ENCODE peak calls at places on chromosome 13, in seven cellular contexts. F is upper lobe of right lung, O is GM12864, Y is AG09309, R is AG09319, M is ascending aorta, K is lung. E is an unnamed sample.
A peak's percentile ranks its signal among the peaks of the same experiment; 100 is the strongest.

GRCh38 chr13:51913421-51914136 is 51.8 kb downstream of the CCDC70 start:
- DNase-seq in F (no peak), O (no peak), Y (no peak), R (no peak), M (peak; percentile 27), K (no peak), E (no peak)

GRCh38 chr13:20359335-20359734 is 127.2 kb upstream of the GJB6 start:
- DNase-seq in F (no peak), O (no peak), Y (peak; percentile 91), R (peak; percentile 51), M (no peak), K (no peak), E (peak; percentile 86)

GRCh38 chr13:34064456-34065205 is 246.7 kb downstream of the RFC3 start:
- DNase-seq in F (no peak), O (no peak), Y (no peak), R (no peak), M (no peak), K (no peak), E (no peak)

GRCh38 chr13:59960683-59961082 is 203.0 kb downstream of the DIAPH3 start:
- DNase-seq in F (no peak), O (no peak), Y (no peak), R (no peak), M (no peak), K (no peak), E (no peak)

GRCh38 chr13:93932901-93933300 is 546.6 kb downstream of the DCT start:
- DNase-seq in F (no peak), O (no peak), Y (no peak), R (no peak), M (no peak), K (no peak), E (no peak)

GRCh38 chr13:110390572-110390971 is 83.5 kb downstream of the COL4A2 start:
- DNase-seq in F (no peak), O (no peak), Y (no peak), R (peak; percentile 81), M (no peak), K (no peak), E (no peak)

GRCh38 chr13:82344867-82345266 is 1537.4 kb downstream of the SLITRK1 start:
- DNase-seq in F (no peak), O (no peak), Y (no peak), R (no peak), M (no peak), K (no peak), E (no peak)

GRCh38 chr13:40609972-40610726 is 56.3 kb downstream of the FOXO1 start:
- DNase-seq in F (no peak), O (no peak), Y (no peak), R (no peak), M (no peak), K (no peak), E (no peak)

GRCh38 chr13:113567681-113568080 is 16.9 kb upstream of the TFDP1 start:
- DNase-seq in F (peak; percentile 8), O (no peak), Y (no peak), R (no peak), M (no peak), K (peak; percentile 5), E (no peak)

GRCh38 chr13:32142956-32143375 is 111.4 kb downstream of the FRY start:
- DNase-seq in F (no peak), O (no peak), Y (peak; percentile 55), R (peak; percentile 28), M (no peak), K (no peak), E (no peak)

GRCh38 chr13:23956106-23956505 is 58.8 kb upstream of the C1QTNF9B start:
- DNase-seq in F (no peak), O (no peak), Y (no peak), R (no peak), M (no peak), K (no peak), E (no peak)

GRCh38 chr13:39244561-39245230 is 206.4 kb downstream of the NHLRC3 start:
- DNase-seq in F (no peak), O (no peak), Y (no peak), R (no peak), M (no peak), K (no peak), E (no peak)

GRCh38 chr13:114067381-114067885 is 65.0 kb downstream of the RASA3 start:
- DNase-seq in F (no peak), O (peak; percentile 95), Y (no peak), R (peak; percentile 37), M (no peak), K (no peak), E (no peak)

GRCh38 chr13:85661639-85662038 is 137.6 kb downstream of the SLITRK6 start:
- DNase-seq in F (no peak), O (no peak), Y (no peak), R (no peak), M (no peak), K (no peak), E (no peak)

GRCh38 chr13:74015137-74015536 is 119.1 kb downstream of the KLF12 start:
- DNase-seq in F (no peak), O (no peak), Y (no peak), R (no peak), M (no peak), K (no peak), E (no peak)

DNA sequence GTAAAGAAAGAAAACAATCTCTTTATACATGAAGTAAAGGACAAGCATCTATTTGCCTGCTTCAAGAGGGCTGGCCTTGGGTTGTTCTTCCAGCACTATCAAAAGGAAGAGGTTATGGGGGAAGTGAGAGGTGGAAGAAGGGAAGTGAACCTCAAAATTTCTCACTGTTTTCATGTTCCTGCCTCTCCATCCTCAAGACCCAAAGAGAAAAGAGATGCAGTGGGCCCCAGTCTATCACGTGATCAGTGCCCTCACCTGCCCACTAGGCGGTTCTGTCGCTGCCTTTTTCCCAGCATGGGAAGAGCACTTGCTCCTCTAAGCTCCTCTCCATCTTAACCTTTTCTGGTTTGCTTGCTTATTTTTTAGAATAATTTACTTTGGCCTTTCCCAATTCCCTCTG is 6.2 kb upstream of the USP12 start:
- DNase-seq in F (no peak), O (no peak), Y (no peak), R (no peak), M (no peak), K (no peak), E (no peak)
- TF ChIP-seq CTCF in F (no peak), O (peak; percentile 42), Y (no peak), R (no peak), M (no peak), K (no peak), E (no peak)

GRCh38 chr13:78806457-78806856 is 147.5 kb upstream of the OBI1 start:
- DNase-seq in F (no peak), O (no peak), Y (no peak), R (no peak), M (no peak), K (no peak), E (no peak)
- TF ChIP-seq CTCF in F (peak; percentile 44), O (peak; percentile 58), Y (no peak), R (no peak), M (no peak), K (no peak), E (peak; percentile 33)

GRCh38 chr13:43229506-43229905 is 206.1 kb downstream of the DNAJC15 start:
- DNase-seq in F (no peak), O (no peak), Y (peak; percentile 38), R (peak; percentile 27), M (no peak), K (no peak), E (no peak)
- TF ChIP-seq CTCF in F (no peak), O (no peak), Y (peak; percentile 7), R (no peak), M (no peak), K (no peak), E (no peak)

GRCh38 chr13:77574076-77574475 is 38.6 kb downstream of the SCEL start:
- DNase-seq in F (no peak), O (no peak), Y (no peak), R (no peak), M (no peak), K (no peak), E (no peak)

GRCh38 chr13:77571956-77572355 is 36.5 kb downstream of the SCEL start:
- DNase-seq in F (no peak), O (no peak), Y (no peak), R (no peak), M (no peak), K (no peak), E (no peak)
- TF ChIP-seq CTCF in F (no peak), O (no peak), Y (no peak), R (no peak), M (no peak), K (no peak), E (no peak)

GRCh38 chr13:107144432-107144831 is 576.5 kb upstream of the ARGLU1 start:
- DNase-seq in F (no peak), O (no peak), Y (no peak), R (no peak), M (no peak), K (no peak), E (peak; percentile 11)
- TF ChIP-seq CTCF in F (peak; percentile 27), O (no peak), Y (no peak), R (no peak), M (no peak), K (no peak), E (no peak)

GRCh38 chr13:29595380-29596063 is at the start of gene SLC7A1:
- DNase-seq in F (peak; percentile 92), O (peak; percentile 62), Y (peak; percentile 28), R (peak; percentile 52), M (peak; percentile 89), K (peak; percentile 75), E (peak; percentile 53)
- TF ChIP-seq CTCF in F (no peak), O (no peak), Y (no peak), R (no peak), M (no peak), K (no peak), E (no peak)

GRCh38 chr13:42039946-42040729 is 8.3 kb upstream of the DGKH start:
- DNase-seq in F (peak; percentile 95), O (no peak), Y (peak; percentile 52), R (peak; percentile 76), M (peak; percentile 95), K (peak; percentile 90), E (no peak)
- TF ChIP-seq CTCF in F (no peak), O (no peak), Y (no peak), R (no peak), M (no peak), K (no peak), E (no peak)

DNA sequence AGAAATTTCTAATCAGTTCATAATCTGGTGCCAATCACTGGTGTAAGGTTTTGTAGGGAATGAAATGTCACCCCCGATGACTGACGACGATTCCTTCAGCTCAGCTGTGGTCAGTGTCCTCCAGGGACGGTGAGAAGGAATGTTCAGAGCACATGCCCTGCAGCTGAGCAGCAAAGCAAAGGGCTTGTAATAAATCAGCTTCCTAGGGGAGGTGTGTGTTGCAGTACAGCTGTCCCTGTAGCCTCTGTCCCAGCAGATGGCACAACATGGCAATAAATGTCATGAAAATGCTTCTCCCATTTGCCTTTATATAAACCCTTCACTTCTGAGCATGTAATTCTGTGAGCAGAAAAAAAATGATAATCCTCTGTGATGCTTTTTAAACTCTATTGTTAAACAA is 102.4 kb downstream of the FAM216B start:
- DNase-seq in F (no peak), O (no peak), Y (no peak), R (peak; percentile 23), M (no peak), K (no peak), E (no peak)
- TF ChIP-seq CTCF in F (no peak), O (no peak), Y (no peak), R (peak; percentile 31), M (no peak), K (no peak), E (peak; percentile 7)